ENCODE peak calls at places on chromosomes 5 and 9, in five cellular contexts. J is erythroblast; N is activated naive CD4-positive, alpha-beta T cell treated with anti-CD3 and anti-CD28 coated beads, Interleukin-2, amount 50 U/mL, for 72 hours; R is left ventricle myocardium inferior; I is GM12891. S is an unnamed sample.

GRCh38 chr9:109816490-109816889 is 36.5 kb downstream of the PALM2AKAP2 start:
- DNase-seq in I (no peak), R (no peak), N (no peak), J (no peak), S (no peak)

GRCh38 chr5:120465281-120465961 is 1.3 kb downstream of the PRR16 start:
- DNase-seq in J (peak), I (no peak), R (peak), N (no peak), S (no peak)

GRCh38 chr9:132793606-132794580 is 84.2 kb downstream of the AK8 start:
- DNase-seq in R (no peak), J (no peak), N (no peak), I (no peak), S (no peak)

GRCh38 chr5:143061161-143061945 is 291.2 kb downstream of the ARHGAP26 start:
- DNase-seq in J (no peak), N (no peak), R (no peak), I (no peak), S (no peak)

GRCh38 chr9:129221233-129221632 is 43.2 kb upstream of the IER5L start:
- DNase-seq in R (no peak), I (no peak), N (no peak), J (no peak), S (no peak)

GRCh38 chr5:38524006-38524405 is 32.4 kb downstream of the LIFR start:
- DNase-seq in I (no peak), J (no peak), R (no peak), N (no peak), S (no peak)

GRCh38 chr5:178440163-178440545 is 150.0 kb downstream of the COL23A1 start:
- DNase-seq in R (no peak), J (no peak), I (no peak), N (no peak), S (no peak)

GRCh38 chr5:127447822-127448221 is 69.6 kb upstream of the PRRC1 start:
- DNase-seq in J (no peak), N (no peak), R (no peak), I (no peak), S (no peak)

GRCh38 chr9:68704498-68704803 is 589 bp upstream of the PIP5K1B start:
- DNase-seq in N (no peak), R (no peak), J (no peak), I (no peak), S (no peak)

GRCh38 chr5:1663186-1663585 is 136.5 kb downstream of the MRPL36 start:
- DNase-seq in R (peak), I (no peak), N (no peak), J (no peak), S (no peak)

GRCh38 chr9:37094751-37095150 is 25.6 kb upstream of the ZCCHC7 start:
- DNase-seq in N (no peak), I (no peak), R (no peak), J (no peak), S (no peak)

GRCh38 chr9:79134654-79135053 is 437.1 kb upstream of the TLE4 start:
- DNase-seq in I (no peak), N (no peak), R (no peak), J (peak), S (no peak)

GRCh38 chr5:109570362-109570874 is 119.3 kb upstream of the MAN2A1 start:
- DNase-seq in R (no peak), N (no peak), J (no peak), I (no peak), S (no peak)

GRCh38 chr9:92404437-92404836 is at the start of gene OGN:
- DNase-seq in N (no peak), J (no peak), I (no peak), R (no peak), S (no peak)

GRCh38 chr9:35673132-35673997 is at the start of gene CA9:
- DNase-seq in J (no peak), N (no peak), R (peak), I (no peak), S (no peak)

GRCh38 chr5:1564182-1564748 is 40.5 kb upstream of the LPCAT1 start:
- DNase-seq in R (peak), I (no peak), J (no peak), N (no peak), S (no peak)

GRCh38 chr5:180670586-180671359 is 21.4 kb upstream of the FLT4 start:
- DNase-seq in N (no peak), I (no peak), R (peak), J (peak), S (no peak)

GRCh38 chr5:73534001-73534547 is 31.4 kb downstream of the ANKRA2 start:
- DNase-seq in R (no peak), N (no peak), I (no peak), J (no peak), S (no peak)

GRCh38 chr9:138123086-138123485 is 245.5 kb downstream of the CACNA1B start:
- DNase-seq in R (no peak), J (no peak), N (no peak), I (no peak), S (no peak)

GRCh38 chr5:59562756-59563389 is 330.7 kb downstream of the PDE4D start:
- DNase-seq in I (peak), R (no peak), J (no peak), N (no peak), S (peak)

GRCh38 chr5:14871573-14872069 is at the start of gene ANKH:
- DNase-seq in J (peak), I (peak), R (peak), N (peak), S (peak)

GRCh38 chr5:21919417-21920022 is 933.6 kb downstream of the CDH12 start:
- DNase-seq in R (no peak), N (no peak), I (peak), J (peak), S (peak)

GRCh38 chr5:170408189-170408588 is 19.0 kb upstream of the KCNMB1 start:
- DNase-seq in R (no peak), J (no peak), N (no peak), I (no peak), S (no peak)

GRCh38 chr5:18876565-18876964 is 1111.4 kb downstream of the CDH18 start:
- DNase-seq in N (no peak), R (no peak), I (no peak), J (no peak), S (no peak)

GRCh38 chr9:114691046-114691955 is 9.3 kb upstream of the TEX48 start:
- DNase-seq in N (peak), J (no peak), I (no peak), R (no peak), S (no peak)

GRCh38 chr9:133615101-133615896 is 6.1 kb upstream of the FAM163B start:
- DNase-seq in N (no peak), I (no peak), R (no peak), J (no peak), S (no peak)

GRCh38 chr5:173689713-173690360 is 73.4 kb upstream of the BOD1 start:
- DNase-seq in I (no peak), R (no peak), N (no peak), J (peak), S (no peak)

GRCh38 chr9:99249619-99250018 is 27.5 kb downstream of the SEC61B start:
- DNase-seq in R (no peak), J (no peak), N (no peak), I (no peak), S (no peak)

GRCh38 chr5:116097301-116097700 is 12.5 kb downstream of the COMMD10 start:
- DNase-seq in J (no peak), I (no peak), R (no peak), N (no peak), S (no peak)

GRCh38 chr9:72952914-72953313 is at the start of gene ALDH1A1:
- DNase-seq in I (no peak), R (no peak), J (peak), N (no peak), S (no peak)

GRCh38 chr5:123429221-123429954 is 6.2 kb upstream of the CEP120 start:
- DNase-seq in N (no peak), R (no peak), J (no peak), I (no peak), S (no peak)